ENCODE peak calls at places on chromosomes 5 and 9, in five cellular contexts. T is HCT116, Y is kidney, D is astrocyte of the spinal cord, B is GM12865. K is an unnamed sample.

GRCh38 chr9:91089405-91090131 is 272.1 kb downstream of the AUH start:
- DNase-seq in T (no peak), Y (no peak), D (peak), B (peak), K (no peak)

GRCh38 chr9:104783588-104783987 is 19.7 kb downstream of the NIPSNAP3B start:
- DNase-seq in T (no peak), Y (no peak), D (no peak), B (no peak), K (no peak)

GRCh38 chr5:90612930-90613329 is 54.3 kb downstream of the ADGRV1 start:
- DNase-seq in T (no peak), Y (no peak), D (no peak), B (peak), K (peak)

GRCh38 chr9:108056805-108057386 is 567.3 kb upstream of the KLF4 start:
- DNase-seq in T (no peak), Y (no peak), D (peak), B (no peak), K (no peak)

GRCh38 chr5:150302301-150303069 is at the start of gene ARSI:
- DNase-seq in T (no peak), Y (peak), D (peak), B (no peak), K (no peak)

GRCh38 chr5:61051267-61051666 is 106.3 kb downstream of the NDUFAF2 start:
- DNase-seq in T (peak), Y (no peak), D (peak), B (no peak), K (no peak)

GRCh38 chr9:77834898-77835505 is 186.9 kb upstream of the GNA14 start:
- DNase-seq in T (no peak), Y (no peak), D (no peak), B (no peak), K (no peak)

GRCh38 chr5:39118638-39119037 is 44.4 kb upstream of the RICTOR start:
- DNase-seq in T (no peak), Y (no peak), D (no peak), B (no peak), K (no peak)

GRCh38 chr5:34639852-34640626 is 16.1 kb upstream of the RAI14 start:
- DNase-seq in T (no peak), Y (no peak), D (peak), B (no peak), K (no peak)

GRCh38 chr5:166768536-166768935 is 1522.9 kb upstream of the WWC1 start:
- DNase-seq in T (no peak), Y (no peak), D (no peak), B (no peak), K (no peak)

GRCh38 chr5:113330533-113331200 is 104.1 kb downstream of the TSSK1B start:
- DNase-seq in T (peak), Y (no peak), D (peak), B (peak), K (peak)
- TF ChIP-seq CTCF in T (peak), Y (peak), D (peak), B (peak), K (peak)

GRCh38 chr5:9927106-9927505 is 297.0 kb upstream of the TAS2R1 start:
- DNase-seq in T (no peak), Y (no peak), D (peak), B (no peak), K (no peak)

GRCh38 chr5:9924614-9925013 is 294.5 kb upstream of the TAS2R1 start:
- DNase-seq in T (peak), Y (no peak), D (peak), B (peak), K (peak)

GRCh38 chr5:9920696-9921095 is 290.5 kb upstream of the TAS2R1 start:
- DNase-seq in T (no peak), Y (no peak), D (no peak), B (peak), K (no peak)

GRCh38 chr5:9919306-9920030 is 289.3 kb upstream of the TAS2R1 start:
- DNase-seq in T (no peak), Y (no peak), D (peak), B (no peak), K (no peak)

GRCh38 chr5:9922719-9923118 is 292.6 kb upstream of the TAS2R1 start:
- DNase-seq in T (no peak), Y (no peak), D (no peak), B (no peak), K (no peak)
- TF ChIP-seq CTCF in T (peak), Y (no peak), D (no peak), B (peak), K (peak)

GRCh38 chr9:16277471-16277870 is 593.0 kb downstream of the BNC2 start:
- DNase-seq in T (no peak), Y (no peak), D (no peak), B (no peak), K (no peak)

GRCh38 chr9:16278420-16278999 is 592.0 kb downstream of the BNC2 start:
- DNase-seq in T (no peak), Y (no peak), D (no peak), B (no peak), K (no peak)

GRCh38 chr9:16275795-16276624 is 594.5 kb downstream of the BNC2 start:
- DNase-seq in T (no peak), Y (peak), D (no peak), B (no peak), K (no peak)

GRCh38 chr9:16272766-16273165 is 597.7 kb downstream of the BNC2 start:
- DNase-seq in T (no peak), Y (no peak), D (no peak), B (no peak), K (no peak)

GRCh38 chr9:16276866-16277265 is 593.6 kb downstream of the BNC2 start:
- DNase-seq in T (no peak), Y (no peak), D (no peak), B (no peak), K (no peak)
- TF ChIP-seq CTCF in T (no peak), Y (no peak), D (no peak), B (no peak), K (no peak)

GRCh38 chr9:83980395-83981125 is at the start of gene RMI1:
- DNase-seq in T (peak), Y (peak), D (peak), B (peak), K (peak)
- TF ChIP-seq CTCF in T (no peak), Y (no peak), D (no peak), B (no peak), K (no peak)

DNA sequence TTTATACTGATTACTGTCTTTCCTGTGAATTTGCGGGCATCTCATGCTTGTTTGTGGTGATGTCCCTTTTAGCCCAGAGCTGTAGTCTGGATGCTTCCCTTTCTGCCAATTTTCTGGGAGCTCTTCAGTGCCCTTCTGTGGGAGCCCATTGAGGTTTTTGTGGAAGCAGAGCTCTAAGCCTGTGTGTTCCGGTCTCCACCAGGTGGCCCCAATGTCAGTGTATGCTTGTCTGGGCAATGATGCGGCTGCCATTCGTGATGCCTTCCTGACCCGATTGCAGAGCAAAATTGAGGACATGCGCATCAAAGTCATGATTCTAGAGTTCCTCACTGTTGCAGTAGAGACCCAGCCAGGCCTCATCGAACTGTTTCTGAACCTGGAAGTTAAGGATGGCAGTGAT is 35.1 kb downstream of the SH3GLB2 start:
- DNase-seq in T (no peak), Y (peak), D (no peak), B (no peak), K (no peak)
- TF ChIP-seq CTCF in T (peak), Y (no peak), D (peak), B (no peak), K (no peak)

K was measured in GM13977.